ENCODE peak calls at places on chromosome 18, in six cellular contexts. S is HCT116, Y is K562, Z is H1, P is NT2/D1, J is GM12878. E is an unnamed sample.

GRCh38 chr18:54466248-54467005 is 108.7 kb downstream of the C18orf54 start:
- DNase-seq in S (no peak), Y (no peak), Z (no peak), P (no peak), J (no peak), E (no peak)

GRCh38 chr18:35578481-35578880 is 3.1 kb upstream of the GALNT1 start:
- DNase-seq in S (no peak), Y (no peak), Z (no peak), P (no peak), J (no peak), E (no peak)

GRCh38 chr18:8706981-8707940 is 1.9 kb downstream of the MTCL1 start:
- DNase-seq in S (no peak), Y (no peak), Z (no peak), P (no peak), J (no peak), E (no peak)

GRCh38 chr18:63439334-63439733 is 17.1 kb upstream of the VPS4B start:
- DNase-seq in S (peak), Y (peak), Z (peak), P (peak), J (no peak), E (peak)

GRCh38 chr18:34627138-34627920 is 82.8 kb upstream of the DTNA start:
- DNase-seq in S (no peak), Y (no peak), Z (no peak), P (no peak), J (no peak), E (no peak)

GRCh38 chr18:52236134-52236533 is 103.9 kb upstream of the DCC start:
- DNase-seq in S (no peak), Y (no peak), Z (no peak), P (no peak), J (no peak), E (no peak)

GRCh38 chr18:79682896-79683625 is 3.5 kb downstream of the CTDP1 start:
- DNase-seq in S (no peak), Y (no peak), Z (no peak), P (no peak), J (no peak), E (no peak)

GRCh38 chr18:33746261-33746660 is 168.2 kb downstream of the ASXL3 start:
- DNase-seq in S (no peak), Y (no peak), Z (no peak), P (no peak), J (no peak), E (no peak)

GRCh38 chr18:52570975-52571374 is 231.0 kb downstream of the DCC start:
- DNase-seq in S (no peak), Y (no peak), Z (no peak), P (no peak), J (no peak), E (no peak)

GRCh38 chr18:2536493-2536892 is 34.8 kb downstream of the METTL4 start:
- DNase-seq in S (no peak), Y (no peak), Z (no peak), P (no peak), J (no peak), E (no peak)

GRCh38 chr18:57831597-57832377 is 28.7 kb upstream of the ATP8B1 start:
- DNase-seq in S (no peak), Y (no peak), Z (no peak), P (no peak), J (no peak), E (no peak)

GRCh38 chr18:57827646-57828045 is 24.5 kb upstream of the ATP8B1 start:
- DNase-seq in S (no peak), Y (no peak), Z (no peak), P (no peak), J (no peak), E (no peak)

DNA sequence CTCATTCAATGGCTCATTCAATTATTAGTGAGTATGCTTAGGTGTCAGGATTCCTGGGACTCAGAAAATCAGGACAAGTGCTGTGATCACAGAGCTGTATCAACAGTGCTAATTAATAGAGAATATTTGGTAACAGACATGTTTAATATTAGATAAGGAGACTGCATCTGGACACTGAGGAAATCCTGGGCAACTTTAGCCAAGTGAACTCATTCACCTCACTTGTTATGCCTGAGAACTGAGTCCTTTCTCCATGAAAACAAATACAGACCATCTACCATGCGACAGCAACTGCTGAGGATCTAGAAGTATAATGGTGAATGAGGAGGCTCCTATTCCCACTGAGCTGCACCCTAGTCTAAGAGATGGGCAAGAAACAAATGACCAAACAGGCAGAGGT is 23.1 kb upstream of the ATP8B1 start:
- DNase-seq in S (no peak), Y (no peak), Z (no peak), P (no peak), J (no peak), E (no peak)
- TF ChIP-seq YY1 in S (no peak), Y (no peak), Z (no peak), P (no peak), J (no peak), E (no peak)

GRCh38 chr18:10872297-10872696 is 277.1 kb downstream of the PIEZO2 start:
- DNase-seq in S (no peak), Y (no peak), Z (no peak), P (no peak), J (no peak), E (no peak)

GRCh38 chr18:10878703-10879102 is 270.7 kb downstream of the PIEZO2 start:
- DNase-seq in S (no peak), Y (no peak), Z (no peak), P (no peak), J (peak), E (no peak)

GRCh38 chr18:10877974-10878373 is 271.4 kb downstream of the PIEZO2 start:
- DNase-seq in S (no peak), Y (no peak), Z (no peak), P (no peak), J (no peak), E (no peak)

GRCh38 chr18:10875836-10876235 is 273.5 kb downstream of the PIEZO2 start:
- DNase-seq in S (no peak), Y (no peak), Z (no peak), P (no peak), J (no peak), E (peak)
- TF ChIP-seq ZNF274 in S (no peak), Y (no peak), Z (no peak), P (no peak), J (no peak), E (no peak)

GRCh38 chr18:5543854-5544389 is at the start of gene EPB41L3:
- DNase-seq in S (no peak), Y (no peak), Z (no peak), P (no peak), J (no peak), E (no peak)
- TF ChIP-seq YY1 in S (no peak), Y (no peak), Z (no peak), P (no peak), J (no peak), E (no peak)

GRCh38 chr18:13581055-13581454 is 145.3 kb downstream of the FAM210A start:
- DNase-seq in S (no peak), Y (no peak), Z (no peak), P (no peak), J (no peak), E (no peak)
- TF ChIP-seq ZNF274 in S (no peak), Y (no peak), Z (no peak), P (no peak), J (no peak), E (no peak)

GRCh38 chr18:45839415-45840395 is 14.2 kb downstream of the SIGLEC15 start:
- DNase-seq in S (peak), Y (peak), Z (no peak), P (peak), J (no peak), E (peak)
- TF ChIP-seq YY1 in S (no peak), Y (no peak), Z (no peak), P (no peak), J (no peak), E (no peak)

DNA sequence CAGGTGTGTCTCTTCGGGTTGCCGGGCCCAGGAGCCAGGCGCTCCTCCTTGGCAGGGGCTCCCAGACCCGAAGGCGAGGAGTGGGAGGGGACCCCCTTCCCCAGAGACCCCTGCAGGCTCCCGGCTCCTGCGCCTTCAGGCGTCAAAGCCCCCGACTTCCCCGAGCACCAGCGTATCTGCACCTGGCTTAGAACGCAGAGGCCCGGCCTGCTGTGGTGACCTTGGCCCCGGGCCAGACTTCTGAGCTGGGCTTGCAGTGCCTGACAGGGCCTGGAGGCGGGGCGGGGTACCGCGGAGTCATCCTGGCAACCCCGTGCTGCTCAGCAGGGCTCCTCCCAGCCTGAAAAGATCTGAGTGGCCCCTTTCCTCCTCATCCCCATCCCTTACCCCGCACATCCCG is 27.0 kb downstream of the SKA1 start:
- DNase-seq in S (no peak), Y (peak), Z (no peak), P (no peak), J (no peak), E (peak)
- TF ChIP-seq ZNF274 in S (no peak), Y (no peak), Z (no peak), P (no peak), J (no peak), E (no peak)